ENCODE peak calls at places on chromosomes 1 and 21, in six cellular contexts. D, G, B, P, T and N are unnamed samples.

GRCh38 chr21:36881223-36881622 is 85.2 kb downstream of the HLCS start:
- DNase-seq in D (no peak), G (no peak), B (peak; percentile 51), P (no peak), T (no peak), N (no peak)

GRCh38 chr1:55067022-55067781 is 27.9 kb downstream of the PCSK9 start:
- DNase-seq in D (peak; percentile 32), G (no peak), B (no peak), P (no peak), T (no peak), N (no peak)

GRCh38 chr1:164605254-164606091 is 46.5 kb downstream of the PBX1 start:
- DNase-seq in D (no peak), G (no peak), B (no peak), P (no peak), T (no peak), N (no peak)

GRCh38 chr1:152426731-152427130 is 12.7 kb upstream of the CRNN start:
- DNase-seq in D (no peak), G (no peak), B (no peak), P (no peak), T (no peak), N (no peak)

GRCh38 chr21:15445327-15445726 is 284.5 kb upstream of the USP25 start:
- DNase-seq in D (peak; percentile 71), G (no peak), B (no peak), P (no peak), T (no peak), N (no peak)

GRCh38 chr21:27290020-27290419 is 323.1 kb upstream of the ADAMTS5 start:
- DNase-seq in D (no peak), G (no peak), B (no peak), P (no peak), T (no peak), N (no peak)

GRCh38 chr1:155241851-155242264 is 13.4 kb downstream of the ENTREP3 start:
- DNase-seq in D (no peak), G (no peak), B (no peak), P (no peak), T (no peak), N (no peak)

GRCh38 chr1:240998441-240999015 is 358.5 kb downstream of the RGS7 start:
- DNase-seq in D (no peak), G (no peak), B (no peak), P (no peak), T (no peak), N (no peak)

GRCh38 chr1:4093856-4094565 is 193.9 kb upstream of the C1orf174 start:
- DNase-seq in D (no peak), G (no peak), B (no peak), P (no peak), T (no peak), N (no peak)

GRCh38 chr1:15020943-15021745 is 132.4 kb upstream of the TMEM51 start:
- DNase-seq in D (no peak), G (no peak), B (no peak), P (no peak), T (no peak), N (no peak)

GRCh38 chr1:84892657-84893618 is at the start of gene LPAR3:
- DNase-seq in D (peak; percentile 88), G (peak; percentile 86), B (no peak), P (peak; percentile 85), T (peak; percentile 67), N (peak; percentile 28)

GRCh38 chr1:229412056-229412455 is 21.8 kb downstream of the ACTA1 start:
- DNase-seq in D (peak; percentile 56), G (no peak), B (no peak), P (no peak), T (no peak), N (no peak)

GRCh38 chr1:234737210-234737761 is 127.3 kb upstream of the IRF2BP2 start:
- DNase-seq in D (no peak), G (no peak), B (no peak), P (no peak), T (no peak), N (no peak)

GRCh38 chr1:193311226-193311948 is 125.0 kb upstream of the B3GALT2 start:
- DNase-seq in D (no peak), G (no peak), B (no peak), P (no peak), T (no peak), N (no peak)

DNA sequence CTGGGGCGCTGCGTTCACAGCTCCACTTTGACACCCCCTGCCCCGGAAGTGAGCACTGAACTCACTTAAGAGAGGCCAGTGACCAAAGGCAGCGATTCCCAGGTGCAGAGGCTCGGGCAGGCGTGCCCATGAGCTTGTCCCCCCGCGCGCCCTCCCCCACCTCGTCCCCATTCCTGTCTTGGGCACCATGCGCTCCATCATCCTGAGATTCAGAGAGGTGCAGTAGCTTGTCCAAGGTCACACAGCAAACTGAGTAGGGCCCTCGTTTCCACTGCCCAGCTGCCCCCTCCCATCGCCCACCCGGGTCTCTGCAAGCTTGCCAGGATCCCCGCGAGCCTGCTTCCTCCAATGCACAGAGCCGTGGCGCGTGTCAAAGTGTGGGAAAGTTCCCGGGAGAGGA is 68.0 kb downstream of the SYT2 start:
- DNase-seq in D (no peak), G (no peak), B (no peak), P (no peak), T (no peak), N (no peak)
- H2BK15ac ChIP-seq in D (no peak overlapping the region), G (no peak overlapping the region), B (no peak overlapping the region), P (no peak overlapping the region), T (no peak overlapping the region), N (no peak overlapping the region)

DNA sequence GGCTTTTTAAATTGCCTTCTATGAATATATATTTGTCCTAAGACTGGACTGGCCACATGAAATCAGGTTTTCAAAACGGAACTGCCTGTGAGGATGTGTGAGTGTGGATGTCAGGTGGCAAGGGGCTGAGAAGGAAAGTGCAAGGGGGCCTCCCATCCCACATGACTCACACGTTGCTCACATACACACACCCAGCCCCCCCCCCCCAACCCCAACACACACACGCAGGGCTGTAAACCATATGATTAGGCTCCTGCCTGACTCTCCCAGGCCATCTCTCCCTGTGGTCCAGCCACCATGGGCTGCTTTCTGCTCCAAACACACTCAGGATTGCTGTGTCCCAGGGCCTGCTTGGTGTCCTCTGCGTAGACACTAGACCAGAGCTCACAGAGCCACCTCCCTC is 22.4 kb downstream of the DEGS1 start:
- DNase-seq in D (no peak), G (no peak), B (peak; percentile 91), P (no peak), T (no peak), N (peak; percentile 97)
- H3K4me1 ChIP-seq in D (peaks cover 3% of the 10 kb centered on the region), G (peaks cover 7% of the 10 kb centered on the region), B (peaks cover 16% of the 10 kb centered on the region), P (peaks cover 12% of the 10 kb centered on the region), T (peaks cover 14% of the 10 kb centered on the region), N (peaks cover 27% of the 10 kb centered on the region)

GRCh38 chr1:147478556-147478955 is 62.7 kb upstream of the BCL9 start:
- DNase-seq in D (no peak), G (no peak), B (no peak), P (no peak), T (no peak), N (no peak)

GRCh38 chr1:147475488-147475887 is 65.8 kb upstream of the BCL9 start:
- DNase-seq in D (no peak), G (no peak), B (no peak), P (no peak), T (no peak), N (no peak)

GRCh38 chr1:147480565-147480935 is 60.8 kb upstream of the BCL9 start:
- DNase-seq in D (no peak), G (no peak), B (no peak), P (no peak), T (no peak), N (no peak)

DNA sequence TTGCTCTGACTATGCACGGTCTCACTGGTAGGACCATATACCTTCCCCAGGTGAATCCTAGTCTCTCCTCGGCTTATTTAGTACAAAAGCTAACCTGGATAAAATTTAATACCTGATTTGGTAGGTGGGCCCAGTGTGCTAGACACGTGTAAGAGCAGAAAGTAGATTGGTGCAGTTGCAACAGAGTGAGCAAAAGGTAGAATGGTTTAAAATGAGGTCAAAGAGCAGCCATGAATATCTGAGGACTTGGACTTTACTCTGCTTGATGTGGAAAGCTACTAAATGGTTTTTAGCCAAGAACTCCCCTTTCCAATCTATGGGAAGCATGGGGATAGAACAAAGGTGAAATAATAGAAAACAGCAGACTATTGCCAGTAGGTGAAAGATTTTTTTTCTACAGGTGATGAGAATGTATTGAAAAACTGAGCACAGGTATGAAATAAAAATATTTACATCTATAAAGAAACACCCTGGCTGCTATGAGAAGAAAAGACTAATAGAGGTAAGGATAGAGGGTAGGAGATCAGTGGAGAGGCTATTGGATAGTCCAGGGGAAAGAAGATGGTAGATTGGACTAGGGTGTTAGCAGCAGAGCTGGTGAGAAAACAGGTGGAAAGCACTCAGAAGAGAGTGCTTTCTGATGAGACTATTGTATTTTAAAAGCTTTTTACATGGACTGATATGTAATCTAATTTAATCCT is 61.3 kb upstream of the BCL9 start:
- DNase-seq in D (no peak), G (no peak), B (no peak), P (no peak), T (no peak), N (no peak)
- H2BK15ac ChIP-seq in D (no peak overlapping the region), G (no peak overlapping the region), B (no peak overlapping the region), P (no peak overlapping the region), T (no peak overlapping the region), N (no peak overlapping the region)

GRCh38 chr1:91559046-91559750 is 58.5 kb downstream of the CDC7 start:
- DNase-seq in D (no peak), G (no peak), B (no peak), P (no peak), T (no peak), N (no peak)
- H3K4me1 ChIP-seq in D (no peaks in the 10 kb centered on the region), G (no peaks in the 10 kb centered on the region), B (peaks cover 13% of the 10 kb centered on the region), P (no peaks in the 10 kb centered on the region), T (peaks cover 8% of the 10 kb centered on the region), N (peaks cover 10% of the 10 kb centered on the region)

GRCh38 chr1:36268981-36269380 is 37.2 kb upstream of the SH3D21 start:
- DNase-seq in D (no peak), G (no peak), B (no peak), P (no peak), T (no peak), N (no peak)
- H2BK15ac ChIP-seq in D (no peak overlapping the region), G (no peak overlapping the region), B (no peak overlapping the region), P (no peak overlapping the region), T (no peak overlapping the region), N (no peak overlapping the region)